ENCODE peak calls at places on chromosomes 1 and 21, in eight cellular contexts. O, F, R, E, Z, U, J and X are unnamed samples.

GRCh38 chr1:151993734-151994496 is at the start of gene S100A10:
- DNase-seq in O (peak), F (peak), R (peak), E (peak), Z (no peak), U (peak), J (peak), X (peak)

GRCh38 chr1:169511339-169512028 is 25.7 kb upstream of the SLC19A2 start:
- DNase-seq in O (no peak), F (no peak), R (no peak), E (peak), Z (peak), U (no peak), J (no peak), X (no peak)

GRCh38 chr1:82586473-82586872 is 785.7 kb downstream of the ADGRL2 start:
- DNase-seq in O (no peak), F (no peak), R (no peak), E (no peak), Z (no peak), U (no peak), J (peak), X (no peak)

GRCh38 chr1:69982992-69983391 is 222.4 kb downstream of the LRRC40 start:
- DNase-seq in O (no peak), F (no peak), R (no peak), E (no peak), Z (peak), U (peak), J (no peak), X (no peak)

GRCh38 chr1:12109901-12110300 is 46.8 kb downstream of the TNFRSF8 start:
- DNase-seq in O (no peak), F (peak), R (no peak), E (no peak), Z (no peak), U (no peak), J (no peak), X (no peak)

GRCh38 chr1:109425902-109426277 is 358 bp downstream of the PSMA5 start:
- DNase-seq in O (peak), F (no peak), R (peak), E (peak), Z (peak), U (no peak), J (no peak), X (peak)

GRCh38 chr1:151457911-151458882 is 1.1 kb downstream of the POGZ start:
- DNase-seq in O (peak), F (peak), R (peak), E (peak), Z (peak), U (peak), J (peak), X (peak)

GRCh38 chr1:7684132-7684531 is 87.0 kb upstream of the VAMP3 start:
- DNase-seq in O (no peak), F (peak), R (no peak), E (no peak), Z (no peak), U (no peak), J (no peak), X (no peak)

GRCh38 chr1:30964706-30965105 is 56.1 kb upstream of the SDC3 start:
- DNase-seq in O (no peak), F (no peak), R (no peak), E (no peak), Z (no peak), U (no peak), J (peak), X (no peak)

GRCh38 chr1:111600886-111601386 is 18.7 kb upstream of the RAP1A start:
- DNase-seq in O (peak), F (no peak), R (no peak), E (no peak), Z (no peak), U (no peak), J (no peak), X (no peak)

GRCh38 chr1:93619507-93620168 is 62.0 kb downstream of the BCAR3 start:
- DNase-seq in O (no peak), F (no peak), R (no peak), E (no peak), Z (no peak), U (no peak), J (no peak), X (no peak)

GRCh38 chr21:36282568-36283230 is 37.3 kb upstream of the MORC3 start:
- DNase-seq in O (no peak), F (no peak), R (no peak), E (no peak), Z (peak), U (no peak), J (no peak), X (no peak)

GRCh38 chr1:66315675-66316074 is 218.3 kb upstream of the SGIP1 start:
- DNase-seq in O (no peak), F (no peak), R (no peak), E (peak), Z (no peak), U (no peak), J (no peak), X (no peak)

GRCh38 chr1:38005195-38006007 is at the start of gene FHL3:
- DNase-seq in O (peak), F (peak), R (no peak), E (no peak), Z (no peak), U (no peak), J (peak), X (peak)

GRCh38 chr1:111228748-111229126 is 1.2 kb downstream of the CHI3L2 start:
- DNase-seq in O (no peak), F (no peak), R (no peak), E (no peak), Z (no peak), U (no peak), J (no peak), X (no peak)

GRCh38 chr1:67264152-67264551 is 43.5 kb upstream of the IL12RB2 start:
- DNase-seq in O (no peak), F (no peak), R (no peak), E (no peak), Z (no peak), U (no peak), J (no peak), X (no peak)